ENCODE peak calls at places on chromosome 10, in nine cellular contexts. One of them, this sample, is unnamed.

GRCh38 chr10:10871312-10871711 is 146.4 kb upstream of the CELF2 start:
- DNase-seq in upper lobe of right lung: no peak
- DNase-seq in GM04503: no peak
- DNase-seq in skeletal muscle cell: no peak
- DNase-seq in Daoy: no peak
- DNase-seq in WTC11: no peak
- DNase-seq in esophagus squamous epithelium: no peak
- DNase-seq in left cardiac atrium: no peak
- DNase-seq in fibroblast of mammary gland: no peak
- DNase-seq in this sample: no peak

GRCh38 chr10:49258351-49258683 is 40.7 kb upstream of the C10orf71 start:
- DNase-seq in WTC11: no peak
- DNase-seq in GM04503: no peak
- DNase-seq in upper lobe of right lung: no peak
- DNase-seq in esophagus squamous epithelium: no peak
- DNase-seq in Daoy: no peak
- DNase-seq in left cardiac atrium: no peak
- DNase-seq in fibroblast of mammary gland: no peak
- DNase-seq in skeletal muscle cell: no peak
- DNase-seq in this sample: no peak

GRCh38 chr10:104052351-104052885 is 33.3 kb downstream of the COL17A1 start:
- DNase-seq in skeletal muscle cell: no peak
- DNase-seq in Daoy: no peak
- DNase-seq in upper lobe of right lung: no peak
- DNase-seq in WTC11: no peak
- DNase-seq in fibroblast of mammary gland: no peak
- DNase-seq in esophagus squamous epithelium: no peak
- DNase-seq in GM04503: no peak
- DNase-seq in left cardiac atrium: no peak
- DNase-seq in this sample: no peak

GRCh38 chr10:12382956-12383531 is 33.7 kb downstream of the CAMK1D start:
- DNase-seq in left cardiac atrium: no peak
- DNase-seq in fibroblast of mammary gland: no peak
- DNase-seq in Daoy: no peak
- DNase-seq in esophagus squamous epithelium: no peak
- DNase-seq in GM04503: no peak
- DNase-seq in skeletal muscle cell: no peak
- DNase-seq in WTC11: no peak
- DNase-seq in upper lobe of right lung: no peak
- DNase-seq in this sample: no peak

GRCh38 chr10:25852364-25852941 is 81.6 kb upstream of the MYO3A start:
- DNase-seq in skeletal muscle cell: no peak
- DNase-seq in left cardiac atrium: no peak
- DNase-seq in upper lobe of right lung: no peak
- DNase-seq in esophagus squamous epithelium: no peak
- DNase-seq in WTC11: no peak
- DNase-seq in GM04503: no peak
- DNase-seq in Daoy: peak; percentile 5
- DNase-seq in fibroblast of mammary gland: no peak
- DNase-seq in this sample: no peak

GRCh38 chr10:133281628-133282372 is 5.1 kb upstream of the ADAM8 start:
- DNase-seq in WTC11: no peak
- DNase-seq in left cardiac atrium: no peak
- DNase-seq in esophagus squamous epithelium: no peak
- DNase-seq in fibroblast of mammary gland: no peak
- DNase-seq in upper lobe of right lung: no peak
- DNase-seq in Daoy: no peak
- DNase-seq in skeletal muscle cell: no peak
- DNase-seq in GM04503: no peak
- DNase-seq in this sample: no peak

GRCh38 chr10:114504769-114505579 is 100.7 kb upstream of the AFAP1L2 start:
- DNase-seq in left cardiac atrium: peak; percentile 46
- DNase-seq in WTC11: no peak
- DNase-seq in GM04503: peak; percentile 72
- DNase-seq in skeletal muscle cell: peak; percentile 48
- DNase-seq in upper lobe of right lung: no peak
- DNase-seq in Daoy: no peak
- DNase-seq in esophagus squamous epithelium: no peak
- DNase-seq in fibroblast of mammary gland: peak; percentile 93
- DNase-seq in this sample: no peak

GRCh38 chr10:27479016-27479415 is 25.1 kb upstream of the RAB18 start:
- DNase-seq in WTC11: no peak
- DNase-seq in skeletal muscle cell: no peak
- DNase-seq in GM04503: no peak
- DNase-seq in Daoy: no peak
- DNase-seq in fibroblast of mammary gland: no peak
- DNase-seq in esophagus squamous epithelium: no peak
- DNase-seq in upper lobe of right lung: no peak
- DNase-seq in left cardiac atrium: no peak
- DNase-seq in this sample: no peak

GRCh38 chr10:110192552-110192951 is 14.9 kb upstream of the MXI1 start:
- DNase-seq in GM04503: no peak
- DNase-seq in Daoy: peak; percentile 16
- DNase-seq in esophagus squamous epithelium: no peak
- DNase-seq in left cardiac atrium: peak; percentile 29
- DNase-seq in upper lobe of right lung: no peak
- DNase-seq in skeletal muscle cell: no peak
- DNase-seq in WTC11: peak; percentile 48
- DNase-seq in fibroblast of mammary gland: peak; percentile 38
- DNase-seq in this sample: no peak

GRCh38 chr10:17609523-17610079 is 7.6 kb downstream of the HACD1 start:
- DNase-seq in upper lobe of right lung: no peak
- DNase-seq in left cardiac atrium: no peak
- DNase-seq in fibroblast of mammary gland: no peak
- DNase-seq in esophagus squamous epithelium: no peak
- DNase-seq in WTC11: no peak
- DNase-seq in GM04503: no peak
- DNase-seq in Daoy: no peak
- DNase-seq in skeletal muscle cell: no peak
- DNase-seq in this sample: no peak

GRCh38 chr10:120460776-120461175 is 3.7 kb downstream of the PLPP4 start:
- DNase-seq in left cardiac atrium: no peak
- DNase-seq in Daoy: peak; percentile 82
- DNase-seq in GM04503: peak; percentile 91
- DNase-seq in upper lobe of right lung: no peak
- DNase-seq in esophagus squamous epithelium: no peak
- DNase-seq in WTC11: no peak
- DNase-seq in fibroblast of mammary gland: peak; percentile 78
- DNase-seq in skeletal muscle cell: peak; percentile 68
- DNase-seq in this sample: no peak

GRCh38 chr10:86668297-86669165 is at the start of gene LDB3:
- DNase-seq in Daoy: peak; percentile 69
- DNase-seq in GM04503: no peak
- DNase-seq in upper lobe of right lung: no peak
- DNase-seq in left cardiac atrium: peak; percentile 73
- DNase-seq in WTC11: no peak
- DNase-seq in skeletal muscle cell: no peak
- DNase-seq in fibroblast of mammary gland: no peak
- DNase-seq in esophagus squamous epithelium: no peak
- DNase-seq in this sample: no peak

GRCh38 chr10:121084029-121084674 is 233.0 kb downstream of the WDR11 start:
- DNase-seq in upper lobe of right lung: no peak
- DNase-seq in WTC11: no peak
- DNase-seq in fibroblast of mammary gland: no peak
- DNase-seq in GM04503: no peak
- DNase-seq in skeletal muscle cell: no peak
- DNase-seq in left cardiac atrium: no peak
- DNase-seq in Daoy: no peak
- DNase-seq in esophagus squamous epithelium: no peak
- DNase-seq in this sample: no peak

This sample was measured in activated T-cell treated with anti-CD3 and anti-CD28 coated beads, Interleukin-2, amount 50 U/mL, for 24 hours.